ENCODE peak calls at places on chromosome X, in five cellular contexts. T, Q, Z, R and E are unnamed samples.

GRCh38 chrX:54157561-54157960 is 25.5 kb downstream of the FAM120C start:
- DNase-seq in Q (no peak), T (no peak), R (no peak), Z (no peak), E (no peak)

GRCh38 chrX:140360284-140360683 is 144.6 kb downstream of the SOX3 start:
- DNase-seq in R (no peak), Q (no peak), Z (no peak), T (no peak), E (no peak)

GRCh38 chrX:11450354-11450753 is 157.1 kb downstream of the AMELX start:
- DNase-seq in Z (no peak), Q (no peak), T (no peak), R (no peak), E (no peak)

GRCh38 chrX:41250867-41251266 is 83.1 kb upstream of the DDX3X start:
- DNase-seq in R (no peak), Q (no peak), T (no peak), Z (peak), E (no peak)

GRCh38 chrX:131626681-131627296 is 82.9 kb downstream of the OR13H1 start:
- DNase-seq in Q (peak), Z (no peak), R (no peak), T (no peak), E (no peak)

GRCh38 chrX:70979136-70979762 is 48.4 kb upstream of the SLC7A3 start:
- DNase-seq in R (no peak), Z (peak), Q (peak), T (no peak), E (peak)

GRCh38 chrX:4844376-4844775 is 1130.9 kb upstream of the PRKX start:
- DNase-seq in R (no peak), Z (no peak), T (no peak), Q (no peak), E (no peak)

GRCh38 chrX:155068165-155068564 is 2.8 kb downstream of the CMC4 start:
- DNase-seq in Q (peak), Z (no peak), R (no peak), T (no peak), E (no peak)

GRCh38 chrX:71118985-71119535 is 664 bp downstream of the MED12 start:
- DNase-seq in Q (no peak), R (no peak), T (no peak), Z (no peak), E (no peak)

GRCh38 chrX:41596586-41596985 is 92.2 kb upstream of the GPR34 start:
- DNase-seq in Z (peak), T (no peak), Q (no peak), R (no peak), E (no peak)

GRCh38 chrX:39418936-39419659 is 617.8 kb downstream of the MID1IP1 start:
- DNase-seq in T (no peak), Z (no peak), Q (no peak), R (no peak), E (no peak)

GRCh38 chrX:431032-431431 is 44.3 kb upstream of the PPP2R3B start:
- DNase-seq in Z (no peak), T (no peak), R (no peak), Q (no peak), E (no peak)

GRCh38 chrX:87299563-87300160 is 217.9 kb upstream of the KLHL4 start:
- DNase-seq in Q (peak), T (no peak), R (peak), Z (no peak), E (no peak)

GRCh38 chrX:93538575-93538974 is 134.8 kb downstream of the NAP1L3 start:
- DNase-seq in T (no peak), R (no peak), Z (no peak), Q (no peak), E (no peak)

GRCh38 chrX:28552322-28552721 is 34.9 kb upstream of the IL1RAPL1 start:
- DNase-seq in Z (no peak), T (no peak), Q (no peak), R (no peak), E (no peak)

GRCh38 chrX:9466115-9466495 is 1.2 kb downstream of the TBL1X start:
- DNase-seq in T (no peak), R (no peak), Q (no peak), Z (peak), E (peak)

GRCh38 chrX:23331701-23332100 is 2.9 kb upstream of the PTCHD1 start:
- DNase-seq in T (no peak), Q (no peak), Z (no peak), R (no peak), E (no peak)

GRCh38 chrX:69158166-69159040 is 6.8 kb downstream of the PJA1 start:
- DNase-seq in Q (peak), R (peak), T (peak), Z (peak), E (peak)